ENCODE peak calls at places on chromosomes 6 and 20, in nine cellular contexts. K is bronchial epithelial cell; N is uterus; J is fibroblast of mammary gland; M is dorsolateral prefrontal cortex; H is BJ; X is CD8-positive, alpha-beta T cell; I is neural crest cell; L is AG04449. D is an unnamed sample.

GRCh38 chr6:159701413-159701999 is 8.5 kb upstream of the SOD2 start:
- DNase-seq in K (peak; percentile 93), N (peak; percentile 55), J (peak; percentile 98), M (no peak), H (peak; percentile 93), X (no peak), I (no peak), L (peak; percentile 83), D (peak; percentile 82)

GRCh38 chr6:116500969-116501433 is 10.4 kb upstream of the CALHM5 start:
- DNase-seq in K (peak; percentile 81), N (no peak), J (peak; percentile 38), M (no peak), H (no peak), X (no peak), I (no peak), L (no peak), D (no peak)

GRCh38 chr20:47606414-47607207 is 104.9 kb downstream of the NCOA3 start:
- DNase-seq in K (no peak), N (no peak), J (no peak), M (no peak), H (no peak), X (no peak), I (no peak), L (no peak), D (no peak)

GRCh38 chr6:46583711-46584110 is 68.9 kb downstream of the CYP39A1 start:
- DNase-seq in K (no peak), N (no peak), J (peak; percentile 7), M (no peak), H (no peak), X (no peak), I (no peak), L (no peak), D (no peak)

GRCh38 chr6:30615958-30616810 is 859 bp downstream of the PPP1R10 start:
- DNase-seq in K (no peak), N (no peak), J (peak; percentile 40), M (no peak), H (no peak), X (peak; percentile 42), I (peak; percentile 20), L (no peak), D (no peak)

GRCh38 chr6:49634080-49634810 is 2.4 kb downstream of the RHAG start:
- DNase-seq in K (peak; percentile 17), N (no peak), J (no peak), M (no peak), H (no peak), X (no peak), I (no peak), L (no peak), D (no peak)

GRCh38 chr6:2873643-2874042 is 29.5 kb downstream of the SERPINB9 start:
- DNase-seq in K (no peak), N (no peak), J (no peak), M (no peak), H (no peak), X (no peak), I (no peak), L (no peak), D (no peak)

GRCh38 chr6:157561037-157561790 is 180.2 kb downstream of the ZDHHC14 start:
- DNase-seq in K (no peak), N (no peak), J (no peak), M (no peak), H (no peak), X (no peak), I (no peak), L (no peak), D (no peak)

GRCh38 chr20:13340088-13340487 is 119.0 kb downstream of the ISM1 start:
- DNase-seq in K (peak; percentile 40), N (no peak), J (peak; percentile 35), M (no peak), H (no peak), X (no peak), I (no peak), L (no peak), D (no peak)

GRCh38 chr6:52904562-52905279 is 4.8 kb downstream of the GSTA3 start:
- DNase-seq in K (no peak), N (no peak), J (peak; percentile 22), M (no peak), H (no peak), X (no peak), I (no peak), L (no peak), D (no peak)
- TF ChIP-seq CTCF in K (peak; percentile 22), N (no peak), J (peak; percentile 46), M (no peak), H (peak; percentile 28), X (no peak), I (peak; percentile 26), L (peak; percentile 7), D (peak; percentile 15)

DNA sequence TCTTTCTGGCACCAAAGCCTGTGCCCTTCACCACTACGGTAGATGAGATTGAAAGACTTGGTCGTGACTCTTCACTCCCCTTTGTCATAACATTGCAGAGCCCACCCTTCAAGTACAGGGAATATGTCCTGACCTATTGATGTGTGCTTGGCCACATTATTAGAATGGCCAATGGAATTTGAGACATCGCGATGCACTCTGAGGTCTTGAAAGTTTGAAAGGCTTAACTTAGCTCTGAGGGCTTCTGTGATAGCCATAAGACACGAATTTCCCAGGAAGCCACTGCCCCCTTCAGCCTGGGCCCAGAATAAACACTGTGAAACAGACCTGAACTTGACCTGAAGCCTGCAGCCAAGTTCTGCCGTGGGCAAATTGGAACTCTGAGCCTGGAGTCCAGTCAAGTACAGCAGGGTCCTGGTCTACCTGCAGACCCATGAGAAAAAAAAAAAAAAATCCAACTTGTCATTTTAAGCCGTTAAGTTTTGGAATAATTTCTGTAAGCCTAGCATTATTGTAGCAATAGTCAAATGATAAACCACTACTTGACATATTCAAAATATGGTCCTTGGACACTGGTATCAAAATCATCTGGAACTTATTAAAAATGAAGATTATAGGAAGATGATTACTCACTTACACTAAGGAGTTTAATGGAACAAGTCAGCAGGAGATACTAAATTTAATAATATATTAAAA is 36.9 kb upstream of the TRAF3IP2 start:
- DNase-seq in K (peak; percentile 68), N (peak; percentile 52), J (peak; percentile 86), M (peak; percentile 66), H (no peak), X (no peak), I (peak; percentile 28), L (no peak), D (peak; percentile 61)
- TF ChIP-seq CTCF in K (peak; percentile 82), N (peak; percentile 58), J (peak; percentile 79), M (peak; percentile 61), H (peak; percentile 80), X (no peak), I (peak; percentile 64), L (peak; percentile 71), D (peak; percentile 80)

GRCh38 chr6:169968541-169969270 is 217.3 kb downstream of the ERMARD start:
- DNase-seq in K (no peak), N (no peak), J (no peak), M (peak; percentile 29), H (no peak), X (no peak), I (no peak), L (no peak), D (no peak)
- TF ChIP-seq CTCF in K (no peak), N (no peak), J (no peak), M (no peak), H (no peak), X (no peak), I (no peak), L (no peak), D (no peak)

DNA sequence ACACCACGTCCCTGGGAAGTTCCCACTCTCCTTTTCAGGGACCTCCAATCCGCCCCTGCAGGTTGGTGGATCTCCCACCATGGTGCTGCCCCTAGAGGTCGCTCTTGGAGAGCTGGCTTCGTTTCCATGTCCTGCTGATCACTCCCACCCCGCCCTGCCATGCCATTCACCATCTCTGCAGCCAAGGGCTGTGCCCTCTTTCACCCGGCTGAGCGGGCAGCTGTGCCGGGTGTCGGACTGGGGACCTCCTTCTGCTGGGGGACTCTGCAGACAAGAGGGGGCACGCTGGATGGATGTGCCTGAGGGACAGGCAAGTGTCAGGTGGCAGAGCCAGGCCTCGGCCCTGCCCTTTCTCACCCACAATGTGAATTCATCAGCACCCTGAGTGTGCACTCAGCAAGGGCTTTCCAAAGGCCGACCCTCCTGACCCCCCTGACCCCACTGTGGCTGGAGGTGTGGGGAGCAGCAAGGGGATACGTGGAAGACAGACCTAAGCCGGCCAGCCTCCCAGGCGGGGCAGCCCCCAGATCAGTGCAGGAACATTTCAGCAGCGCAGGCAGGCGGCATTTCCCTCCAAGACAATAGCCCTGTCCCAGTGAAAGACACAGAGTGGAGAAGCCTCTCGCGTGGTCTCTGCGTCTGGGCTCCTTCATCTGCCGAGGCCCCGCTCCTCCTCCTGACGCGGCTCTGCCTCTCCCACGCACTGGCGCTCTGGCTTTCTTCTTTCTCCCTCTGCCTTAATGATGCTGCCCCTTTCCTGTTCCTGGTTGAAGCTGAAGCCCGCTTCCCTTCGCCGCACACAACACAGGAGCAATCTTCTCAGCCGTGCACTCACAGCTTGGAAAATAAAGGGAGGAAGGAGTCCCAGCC is 347.2 kb downstream of the CDH4 start:
- DNase-seq in K (no peak), N (no peak), J (no peak), M (no peak), H (no peak), X (no peak), I (peak; percentile 41), L (no peak), D (no peak)
- TF ChIP-seq CTCF in K (no peak), N (no peak), J (no peak), M (no peak), H (no peak), X (no peak), I (no peak), L (no peak), D (no peak)

GRCh38 chr6:89951574-89952360 is 57.5 kb downstream of the GJA10 start:
- DNase-seq in K (no peak), N (no peak), J (peak; percentile 33), M (peak; percentile 78), H (no peak), X (no peak), I (no peak), L (no peak), D (no peak)
- TF ChIP-seq CTCF in K (no peak), N (no peak), J (no peak), M (no peak), H (no peak), X (no peak), I (peak; percentile 15), L (no peak), D (no peak)